ENCODE peak calls at places on chromosomes 13 and 19, in five cellular contexts. B is H1, M is HepG2, E is K562, J is GM12878. V is an unnamed sample. For H3K79me2, the result is how much of the 10 kb centered on the place peaks cover.

GRCh38 chr19:12202250-12202649 is 39.4 kb downstream of the ZNF136 start:
- DNase-seq in J (no peak), E (no peak), M (peak), B (peak), V (no peak)

GRCh38 chr13:113064534-113065405 is 40.8 kb upstream of the F7 start:
- DNase-seq in B (no peak), M (no peak), E (peak), J (no peak), V (peak)

GRCh38 chr13:30976041-30976440 is 43.6 kb downstream of the TEX26 start:
- DNase-seq in J (no peak), M (no peak), E (no peak), B (no peak), V (no peak)

GRCh38 chr13:89136678-89137077 is 1465.5 kb downstream of the SLITRK5 start:
- DNase-seq in J (no peak), M (no peak), E (no peak), B (no peak), V (no peak)

GRCh38 chr19:18156841-18157464 is 4.0 kb downstream of the PIK3R2 start:
- DNase-seq in M (peak), B (no peak), E (peak), J (no peak), V (peak)

GRCh38 chr19:46943150-46943946 is 76.3 kb upstream of the NPAS1 start:
- DNase-seq in B (no peak), J (no peak), M (peak), E (no peak), V (no peak)

GRCh38 chr13:44311011-44311481 is 62.6 kb upstream of the SERP2 start:
- DNase-seq in J (no peak), E (no peak), B (no peak), M (no peak), V (no peak)

GRCh38 chr19:3358919-3359849 is 7.2 kb upstream of the NFIC start:
- DNase-seq in M (no peak), E (peak), B (no peak), J (no peak), V (no peak)

GRCh38 chr13:29301027-29301426 is 294.5 kb downstream of the SLC7A1 start:
- DNase-seq in M (no peak), E (no peak), J (no peak), B (peak), V (no peak)

GRCh38 chr13:38366954-38367645 is 17.4 kb downstream of the UFM1 start:
- DNase-seq in E (no peak), M (no peak), B (no peak), J (no peak), V (no peak)

GRCh38 chr13:110216403-110217041 is 90.4 kb downstream of the COL4A1 start:
- DNase-seq in E (no peak), M (no peak), J (no peak), B (no peak), V (no peak)

GRCh38 chr19:38557205-38557799 is 60.5 kb downstream of the MAP4K1 start:
- DNase-seq in M (no peak), E (peak), J (peak), B (no peak), V (no peak)

GRCh38 chr13:113759525-113760137 is 605 bp downstream of the TMEM255B start:
- DNase-seq in B (no peak), M (no peak), E (no peak), J (no peak), V (no peak)

GRCh38 chr19:55305491-55305890 is 19.6 kb downstream of the TMEM150B start:
- DNase-seq in B (no peak), M (no peak), J (no peak), E (peak), V (no peak)

GRCh38 chr13:49828452-49828851 is 36.0 kb upstream of the KPNA3 start:
- DNase-seq in B (no peak), J (no peak), E (no peak), M (no peak), V (no peak)

DNA sequence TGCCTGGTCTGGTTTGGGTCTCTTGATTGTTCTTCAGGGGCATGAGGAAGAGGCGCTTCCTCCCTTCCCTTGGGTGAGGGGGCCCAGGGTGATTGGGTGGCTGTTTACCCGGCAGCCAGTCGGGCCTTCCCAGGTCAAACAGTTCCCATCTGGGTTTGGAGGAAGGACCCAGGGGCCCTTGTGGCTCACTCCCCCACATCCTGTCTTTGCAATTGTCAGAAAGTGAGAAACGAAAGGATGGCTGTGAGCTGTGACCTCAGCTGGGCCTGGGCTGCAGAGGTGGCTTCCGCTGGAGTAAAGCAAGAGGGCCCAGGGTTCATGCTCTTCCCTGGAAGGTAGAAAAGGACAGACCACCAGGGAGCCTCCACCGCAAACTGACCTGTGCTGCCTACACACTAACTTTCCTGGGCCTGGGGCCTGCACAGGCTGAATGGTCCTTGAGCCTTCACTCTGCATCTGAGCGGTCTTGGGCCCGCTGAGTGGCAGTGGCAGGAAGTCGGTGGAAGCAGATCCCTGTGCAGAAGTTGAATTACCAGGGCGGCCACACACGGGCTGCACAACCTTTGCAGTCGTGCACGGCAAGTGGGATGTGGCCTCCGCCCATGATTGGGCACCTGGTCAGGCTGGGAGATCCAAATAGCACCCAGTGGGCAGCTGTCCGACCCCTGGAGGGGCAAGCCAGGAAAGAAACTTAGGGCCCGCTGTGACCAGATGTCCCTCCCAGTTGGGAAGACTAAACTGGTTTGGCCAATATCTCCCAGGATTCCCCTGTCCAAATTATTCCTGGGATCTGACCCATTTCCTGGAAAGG is 5.3 kb upstream of the CD79A start:
- DNase-seq in J (peak), M (no peak), B (no peak), E (no peak), V (no peak)
- TF ChIP-seq ZNF274 in J (no peak), M (no peak), B (no peak), E (no peak), V (no peak)

DNA sequence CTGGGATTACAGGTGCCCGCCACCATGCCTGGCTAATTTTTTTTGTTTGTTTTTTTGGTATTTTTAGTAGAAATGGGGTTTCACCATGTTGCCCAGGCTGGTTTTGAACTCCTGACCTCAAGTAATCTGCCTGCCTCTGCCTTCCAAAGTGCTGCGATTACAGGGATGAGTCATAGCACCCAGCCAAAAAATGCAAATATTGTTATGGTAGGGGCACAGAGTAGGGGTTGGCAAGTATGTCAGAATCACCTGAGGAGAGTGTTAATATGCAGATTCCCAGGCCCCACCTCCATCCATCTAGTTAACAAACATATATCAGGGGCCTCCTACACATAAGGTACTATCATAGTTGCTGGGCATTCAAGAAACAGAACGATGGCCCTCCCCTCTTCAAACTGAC is 44.7 kb downstream of the VAV1 start:
- DNase-seq in J (no peak), B (no peak), E (no peak), M (no peak), V (no peak)
- H3K79me2 ChIP-seq in J (under half), B (under half), E (under half), M (under half), V (under half)

GRCh38 chr13:41670873-41671443 is 213.6 kb downstream of the RGCC start:
- DNase-seq in J (no peak), M (no peak), E (no peak), B (no peak), V (no peak)

DNA sequence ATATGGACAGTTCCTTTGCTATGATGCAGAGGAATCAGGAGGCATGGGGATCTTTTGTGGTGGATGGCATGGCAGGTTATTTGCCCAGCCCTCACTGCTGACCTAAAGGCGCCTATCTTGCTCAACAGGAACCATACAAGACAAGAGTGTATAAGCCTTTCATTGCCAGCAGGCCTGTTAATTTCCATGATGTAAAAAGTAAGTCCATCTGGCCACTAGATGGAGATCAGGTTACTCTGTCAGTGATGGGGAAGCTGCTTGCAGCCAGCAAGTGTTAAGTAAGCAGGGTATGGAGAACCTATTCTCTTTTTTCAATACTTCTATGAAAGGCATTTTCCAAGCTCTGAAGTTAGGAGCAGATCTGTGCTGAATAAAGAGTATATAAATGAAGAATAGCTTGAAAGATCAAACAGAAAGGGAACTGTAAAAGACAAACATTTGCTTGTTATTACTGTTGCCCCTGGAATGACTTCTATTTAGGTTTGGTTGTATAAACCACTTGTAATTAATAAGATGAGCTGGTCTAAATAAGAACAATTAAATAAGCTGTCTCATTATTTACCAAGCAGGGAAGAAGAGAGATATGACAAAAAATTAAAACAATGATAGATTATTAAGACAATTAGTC is 210.9 kb downstream of the RGCC start:
- DNase-seq in M (peak), E (peak), B (peak), J (peak), V (peak)
- TF ChIP-seq ZNF274 in M (no peak), E (no peak), B (no peak), J (no peak), V (no peak)

GRCh38 chr13:99347911-99348451 is 40.8 kb upstream of the GPR183 start:
- DNase-seq in E (no peak), M (no peak), B (no peak), J (no peak), V (no peak)

GRCh38 chr13:99346328-99347070 is 39.3 kb upstream of the GPR183 start:
- DNase-seq in J (no peak), M (no peak), E (no peak), B (no peak), V (no peak)

GRCh38 chr13:99345345-99345744 is 38.1 kb upstream of the GPR183 start:
- DNase-seq in B (no peak), M (no peak), J (no peak), E (no peak), V (no peak)

GRCh38 chr13:99344610-99345208 is 37.5 kb upstream of the GPR183 start:
- DNase-seq in B (no peak), J (no peak), E (no peak), M (no peak), V (no peak)

GRCh38 chr13:99347335-99347878 is 40.2 kb upstream of the GPR183 start:
- DNase-seq in M (no peak), B (no peak), J (no peak), E (no peak), V (no peak)
- H3K79me2 ChIP-seq in M (under half), B (under half), J (under half), E (under half), V (under half)

GRCh38 chr13:52162279-52163101 is 3.1 kb upstream of the NEK3 start:
- DNase-seq in J (no peak), B (no peak), E (no peak), M (peak), V (peak)
- TF ChIP-seq ZNF274 in J (no peak), B (no peak), E (no peak), M (no peak), V (no peak)

GRCh38 chr19:4406626-4407025 is 4.2 kb downstream of the CHAF1A start:
- DNase-seq in B (no peak), J (no peak), E (no peak), M (peak), V (no peak)

GRCh38 chr19:4413588-4413987 is 11.1 kb downstream of the CHAF1A start:
- DNase-seq in M (no peak), J (no peak), B (no peak), E (no peak), V (no peak)

GRCh38 chr19:4405977-4406376 is 3.5 kb downstream of the CHAF1A start:
- DNase-seq in J (no peak), B (no peak), E (no peak), M (no peak), V (no peak)

GRCh38 chr19:4414144-4414799 is 11.8 kb downstream of the CHAF1A start:
- DNase-seq in J (no peak), B (no peak), E (no peak), M (no peak), V (no peak)

GRCh38 chr19:4409123-4409933 is 6.9 kb downstream of the CHAF1A start:
- DNase-seq in J (no peak), E (no peak), B (peak), M (no peak), V (no peak)
- H3K79me2 ChIP-seq in J (under half), E (half or more), B (under half), M (under half), V (half or more)

GRCh38 chr13:52449323-52450011 is 967 bp downstream of the VPS36 start:
- DNase-seq in M (no peak), J (no peak), E (no peak), B (no peak), V (no peak)
- TF ChIP-seq ZNF274 in M (no peak), J (no peak), E (no peak), B (no peak), V (no peak)

GRCh38 chr19:36417752-36418286 is 625 bp downstream of the ZFP82 start:
- DNase-seq in M (no peak), J (no peak), E (no peak), B (no peak), V (no peak)
- H3K79me2 ChIP-seq in M (under half), J (under half), E (under half), B (under half), V (under half)

GRCh38 chr19:1986357-1987162 is 29.0 kb downstream of the BTBD2 start:
- DNase-seq in B (no peak), J (no peak), M (no peak), E (no peak), V (no peak)

GRCh38 chr19:1990230-1991017 is 25.1 kb downstream of the BTBD2 start:
- DNase-seq in J (no peak), E (no peak), B (no peak), M (no peak), V (no peak)

GRCh38 chr19:1989513-1990229 is 25.8 kb downstream of the BTBD2 start:
- DNase-seq in M (no peak), J (no peak), E (no peak), B (no peak), V (no peak)

GRCh38 chr19:1985588-1986356 is 29.7 kb downstream of the BTBD2 start:
- DNase-seq in J (no peak), M (no peak), E (no peak), B (no peak), V (no peak)

DNA sequence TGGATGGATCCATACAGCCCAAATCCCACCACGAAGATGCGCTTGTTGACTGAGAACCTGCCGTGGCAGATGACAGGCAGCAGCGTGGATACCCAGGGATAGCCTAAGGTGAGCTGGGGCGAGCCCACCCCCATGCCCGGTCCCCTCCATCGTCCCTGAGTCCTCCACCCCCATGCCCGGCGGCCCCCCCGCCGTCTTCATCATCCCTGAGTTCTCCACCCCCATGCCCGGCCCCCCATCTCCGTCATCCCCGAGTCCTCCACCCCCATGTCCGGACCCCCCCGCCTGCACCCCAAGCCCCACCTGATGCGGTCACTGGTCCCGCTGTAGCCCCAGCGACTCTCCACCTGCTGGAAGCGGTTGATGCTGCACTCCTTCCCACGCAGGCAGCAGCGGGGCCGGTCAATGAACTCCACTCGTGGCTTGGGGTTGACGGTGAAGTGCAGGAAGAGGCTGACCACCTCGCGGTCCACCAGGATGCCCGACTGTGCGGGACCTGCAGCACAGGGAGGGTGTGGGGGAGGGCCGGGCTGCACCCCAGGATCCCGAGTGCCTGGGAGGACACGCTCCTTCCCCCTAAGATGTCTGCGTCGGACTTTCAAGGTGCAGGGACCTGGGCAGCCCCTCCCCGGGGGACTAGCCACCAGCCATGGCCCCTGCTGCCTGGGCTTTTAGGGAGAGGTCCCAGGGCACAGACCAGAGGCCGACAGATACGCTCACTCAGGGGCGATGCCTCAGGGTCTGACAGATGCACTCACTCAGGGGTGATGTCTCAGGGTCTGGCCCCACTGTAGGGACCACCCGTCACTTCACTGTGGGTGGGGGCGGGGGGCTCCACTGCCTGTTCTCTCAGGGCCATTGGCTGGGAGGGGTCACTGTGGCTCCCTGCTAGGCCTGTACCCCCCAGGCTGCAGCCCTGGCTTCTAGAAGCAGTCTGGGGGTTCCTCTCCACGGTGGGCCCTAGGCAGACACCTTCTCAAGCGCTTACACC is 28.0 kb downstream of the BTBD2 start:
- DNase-seq in J (no peak), E (no peak), B (no peak), M (no peak), V (no peak)
- TF ChIP-seq ZNF274 in J (no peak), E (no peak), B (no peak), M (no peak), V (no peak)

DNA sequence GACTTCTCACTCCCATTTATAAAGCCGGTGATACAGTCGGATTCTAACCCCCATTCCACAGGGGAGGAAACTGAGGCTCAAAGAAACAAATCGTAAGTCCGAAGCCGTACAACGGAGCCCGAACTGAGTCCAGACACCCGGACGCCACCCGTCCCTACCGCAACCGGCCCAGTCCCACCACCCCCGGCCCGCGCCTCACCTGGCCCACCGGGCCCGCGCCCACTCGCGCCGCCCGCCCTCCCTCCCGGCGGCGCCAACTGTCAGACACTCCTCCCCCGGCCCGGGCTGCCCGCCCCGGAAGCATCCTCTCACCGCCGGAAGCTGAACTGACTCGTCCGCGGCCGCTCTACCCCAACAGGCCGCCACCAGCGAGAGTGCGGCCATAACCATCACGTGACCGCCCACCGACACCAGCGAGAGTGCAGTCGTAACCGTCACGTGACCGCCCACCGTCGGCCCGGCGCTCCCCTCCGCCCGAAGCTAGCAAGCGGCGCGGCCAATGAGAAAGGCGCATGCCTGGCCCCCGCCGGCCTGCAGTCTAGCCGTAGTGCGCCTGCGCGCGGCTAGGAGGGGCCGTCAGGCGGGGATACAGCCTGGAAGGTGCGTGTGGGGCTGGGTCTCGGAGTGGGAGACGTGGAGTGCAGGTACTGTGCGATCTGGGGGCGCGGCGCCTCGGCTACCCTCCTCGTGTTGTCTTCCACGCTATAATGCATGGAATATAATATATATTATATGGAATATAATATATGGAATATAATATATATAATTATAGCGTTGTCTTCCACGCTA is at the start of the genes C19orf47 and PLD3:
- DNase-seq in E (peak), J (peak), B (peak), M (peak), V (peak)
- H3K79me2 ChIP-seq in E (under half), J (under half), B (under half), M (under half), V (under half)